ENCODE peak calls at places on chromosomes 5 and 9, in four cellular contexts. W is activated T-cell treated with anti-CD3 and anti-CD28 coated beads for 1 hour; P is activated B cell treated with CpG ODN at 0.5 μM for 24 hours; E is stimulated activated CD8-positive, alpha-beta memory T cell treated with anti-CD3 and anti-CD28 coated beads, Interleukin-4, amount 100 ng/mL, for 4 hours. K is an unnamed sample.

GRCh38 chr9:87324613-87325194 is 173.0 kb upstream of the DAPK1 start:
- DNase-seq in P (no peak), E (no peak), W (no peak), K (no peak)

GRCh38 chr5:72134226-72134625 is 27.0 kb downstream of the MAP1B start:
- DNase-seq in P (no peak), E (no peak), W (no peak), K (no peak)

GRCh38 chr9:93111371-93112115 is 15.5 kb downstream of the CARD19 start:
- DNase-seq in E (no peak), W (no peak), P (no peak), K (peak; percentile 88)

GRCh38 chr9:134888603-134889195 is 8.1 kb downstream of the FCN2 start:
- DNase-seq in E (no peak), P (no peak), W (no peak), K (no peak)

GRCh38 chr5:131821221-131821620 is 24.4 kb upstream of the FNIP1 start:
- DNase-seq in P (no peak), E (no peak), W (no peak), K (no peak)

GRCh38 chr5:89337-90286 is 2.4 kb upstream of the PLEKHG4B start:
- DNase-seq in E (no peak), P (no peak), W (no peak), K (no peak)

GRCh38 chr9:20466328-20467008 is 155.8 kb downstream of the MLLT3 start:
- DNase-seq in P (no peak), E (no peak), W (no peak), K (no peak)

GRCh38 chr9:95504053-95504963 is 12.5 kb downstream of the PTCH1 start:
- DNase-seq in W (no peak), P (no peak), E (no peak), K (no peak)

GRCh38 chr9:118674942-118675341 is 694.3 kb downstream of the BRINP1 start:
- DNase-seq in E (no peak), W (no peak), P (no peak), K (no peak)

GRCh38 chr5:141908796-141909195 is 14.9 kb upstream of the DELE1 start:
- DNase-seq in P (no peak), W (no peak), E (no peak), K (no peak)

GRCh38 chr9:132588501-132589147 is 6.2 kb downstream of the BARHL1 start:
- DNase-seq in W (no peak), P (no peak), E (no peak), K (no peak)

GRCh38 chr5:172872997-172873491 is 39.0 kb downstream of the ERGIC1 start:
- DNase-seq in P (no peak), E (no peak), W (no peak), K (no peak)

GRCh38 chr9:37984672-37985611 is 81.0 kb upstream of the SLC25A51 start:
- DNase-seq in W (no peak), E (no peak), P (no peak), K (no peak)

GRCh38 chr9:132486706-132487350 is 76.8 kb downstream of the CFAP77 start:
- DNase-seq in W (peak; percentile 7), E (peak; percentile 11), P (no peak), K (no peak)

GRCh38 chr5:97501965-97502305 is 318.9 kb upstream of the RIOK2 start:
- DNase-seq in E (no peak), P (no peak), W (no peak), K (no peak)

GRCh38 chr5:142303576-142303975 is 21.2 kb downstream of the SPRY4 start:
- DNase-seq in W (no peak), E (no peak), P (no peak), K (no peak)

GRCh38 chr5:111512026-111512405 is 319 bp downstream of the STARD4 start:
- DNase-seq in W (no peak), E (peak; percentile 0), P (no peak), K (no peak)

GRCh38 chr9:127224178-127224882 is 40.2 kb upstream of the GARNL3 start:
- DNase-seq in E (peak; percentile 73), W (peak; percentile 72), P (peak; percentile 94), K (peak; percentile 92)

GRCh38 chr9:87494970-87495471 is 2.6 kb upstream of the DAPK1 start:
- DNase-seq in P (no peak), E (no peak), W (no peak), K (no peak)

GRCh38 chr9:130905125-130905901 is 8.7 kb upstream of the QRFP start:
- DNase-seq in E (no peak), W (no peak), P (no peak), K (no peak)

GRCh38 chr5:168740055-168740820 is 161.1 kb upstream of the PANK3 start:
- DNase-seq in E (no peak), W (no peak), P (no peak), K (no peak)

GRCh38 chr5:43044181-43044914 is 4.2 kb upstream of the ANXA2R start:
- DNase-seq in E (no peak), W (no peak), P (no peak), K (no peak)

GRCh38 chr5:8413975-8414374 is 545.0 kb downstream of the MTRR start:
- DNase-seq in W (no peak), E (no peak), P (no peak), K (no peak)

GRCh38 chr5:52668139-52668538 is 119.6 kb upstream of the ITGA1 start:
- DNase-seq in P (no peak), E (no peak), W (no peak), K (no peak)

GRCh38 chr9:134642385-134643181 is 980 bp downstream of the COL5A1 start:
- DNase-seq in E (no peak), W (no peak), P (no peak), K (peak; percentile 55)

GRCh38 chr5:139760066-139761056 is 35.2 kb upstream of the PSD2 start:
- DNase-seq in W (no peak), E (no peak), P (no peak), K (no peak)

GRCh38 chr5:173498871-173499470 is 117.5 kb downstream of the BOD1 start:
- DNase-seq in P (no peak), W (no peak), E (no peak), K (no peak)

K was measured in left lung.